ENCODE peak calls at places on chromosomes 4 and X, in four cellular contexts. B, K, V and P are unnamed samples.

GRCh38 chr4:6069845-6070709 is 51.8 kb upstream of the C4orf50 start:
- DNase-seq in V (no peak), K (no peak), B (no peak), P (no peak)

GRCh38 chr4:78691971-78692814 is 84.0 kb upstream of the BMP2K start:
- DNase-seq in B (no peak), K (no peak), V (no peak), P (no peak)

GRCh38 chr4:55768291-55768690 is 51.3 kb upstream of the EXOC1L start:
- DNase-seq in V (peak), B (peak), K (no peak), P (no peak)

GRCh38 chr4:156330436-156331031 is 376.9 kb upstream of the CTSO start:
- DNase-seq in B (no peak), V (no peak), K (no peak), P (peak)

GRCh38 chr4:54714631-54715030 is 56.9 kb downstream of the KIT start:
- DNase-seq in K (no peak), B (no peak), V (no peak), P (no peak)

GRCh38 chr4:7769936-7770674 is 169.6 kb downstream of the AFAP1 start:
- DNase-seq in V (peak), K (no peak), B (peak), P (peak)

GRCh38 chr4:140188975-140189374 is 35.0 kb upstream of the MAML3 start:
- DNase-seq in V (peak), K (no peak), B (peak), P (no peak)

GRCh38 chr4:154822775-154823174 is 41.7 kb downstream of the RBM46 start:
- DNase-seq in V (peak), K (no peak), B (peak), P (no peak)

GRCh38 chr4:146124023-146124680 is 51.4 kb upstream of the LSM6 start:
- DNase-seq in B (no peak), K (no peak), V (no peak), P (no peak)

GRCh38 chrX:10576777-10577444 is 43.5 kb downstream of the MID1 start:
- DNase-seq in K (no peak), B (no peak), V (no peak), P (no peak)

GRCh38 chr4:163866728-163867313 is 372.3 kb downstream of the TMA16 start:
- DNase-seq in V (peak), B (peak), K (no peak), P (no peak)

GRCh38 chr4:71974681-71975080 is 57.1 kb upstream of the NPFFR2 start:
- DNase-seq in V (peak), K (no peak), B (peak), P (no peak)

GRCh38 chrX:114615765-114616164 is 31.9 kb downstream of the HTR2C start:
- DNase-seq in B (no peak), K (no peak), V (no peak), P (no peak)

GRCh38 chr4:152458801-152459302 is 77.0 kb downstream of the FBXW7 start:
- DNase-seq in B (no peak), K (no peak), V (no peak), P (no peak)

GRCh38 chrX:38225093-38225492 is 4.4 kb upstream of the SRPX start:
- DNase-seq in K (no peak), B (no peak), V (no peak), P (no peak)

GRCh38 chrX:12159799-12160198 is 21.5 kb downstream of the FRMPD4 start:
- DNase-seq in K (no peak), B (no peak), V (no peak), P (no peak)

GRCh38 chr4:88674565-88674964 is 23.1 kb downstream of the NAP1L5 start:
- DNase-seq in B (no peak), V (peak), K (no peak), P (no peak)

GRCh38 chr4:26893491-26893890 is 32.9 kb downstream of the STIM2 start:
- DNase-seq in K (no peak), V (no peak), B (no peak), P (no peak)

GRCh38 chr4:55545681-55546632 is 752 bp downstream of the CLOCK start:
- DNase-seq in K (peak), V (peak), B (peak), P (peak)

GRCh38 chr4:166012129-166013078 is 139.4 kb downstream of the TLL1 start:
- DNase-seq in V (peak), K (no peak), B (peak), P (peak)

GRCh38 chr4:111410571-111410970 is 734.7 kb upstream of the FAM241A start:
- DNase-seq in B (no peak), V (no peak), K (no peak), P (no peak)

GRCh38 chr4:37892641-37893040 is 1.8 kb downstream of the TBC1D1 start:
- DNase-seq in B (no peak), V (no peak), K (no peak), P (no peak)

GRCh38 chr4:15010038-15010585 is 7.8 kb downstream of the CPEB2 start:
- DNase-seq in V (no peak), B (no peak), K (no peak), P (peak)

GRCh38 chr4:110208419-110208818 is 10.0 kb upstream of the ELOVL6 start:
- DNase-seq in K (no peak), B (no peak), V (no peak), P (peak)

GRCh38 chrX:21374163-21374993 is at the start of gene CNKSR2:
- DNase-seq in K (peak), V (peak), B (no peak), P (peak)
- H3K27ac ChIP-seq in K (peak), V (no peak), B (no peak), P (no peak)

GRCh38 chrX:23883737-23884354 is 23.9 kb downstream of the APOO start:
- DNase-seq in B (peak), K (no peak), V (peak), P (peak)
- H3K27ac ChIP-seq in B (peak), K (no peak), V (peak), P (peak)

GRCh38 chrX:53084043-53084570 is 1.9 kb downstream of the TSPYL2 start:
- DNase-seq in V (no peak), K (no peak), B (no peak), P (no peak)

GRCh38 chrX:53078943-53079342 is 3.2 kb upstream of the TSPYL2 start:
- DNase-seq in K (no peak), B (no peak), V (no peak), P (no peak)

GRCh38 chrX:53081925-53082772 is at the start of gene TSPYL2:
- DNase-seq in V (peak), B (peak), K (peak), P (peak)

GRCh38 chrX:53082773-53083616 is 828 bp downstream of the TSPYL2 start:
- DNase-seq in K (no peak), V (no peak), B (no peak), P (no peak)

GRCh38 chrX:53080628-53081580 is 1.3 kb upstream of the TSPYL2 start:
- DNase-seq in K (no peak), V (no peak), B (no peak), P (no peak)
- H3K27ac ChIP-seq in K (peak), V (no peak), B (peak), P (no peak)

DNA sequence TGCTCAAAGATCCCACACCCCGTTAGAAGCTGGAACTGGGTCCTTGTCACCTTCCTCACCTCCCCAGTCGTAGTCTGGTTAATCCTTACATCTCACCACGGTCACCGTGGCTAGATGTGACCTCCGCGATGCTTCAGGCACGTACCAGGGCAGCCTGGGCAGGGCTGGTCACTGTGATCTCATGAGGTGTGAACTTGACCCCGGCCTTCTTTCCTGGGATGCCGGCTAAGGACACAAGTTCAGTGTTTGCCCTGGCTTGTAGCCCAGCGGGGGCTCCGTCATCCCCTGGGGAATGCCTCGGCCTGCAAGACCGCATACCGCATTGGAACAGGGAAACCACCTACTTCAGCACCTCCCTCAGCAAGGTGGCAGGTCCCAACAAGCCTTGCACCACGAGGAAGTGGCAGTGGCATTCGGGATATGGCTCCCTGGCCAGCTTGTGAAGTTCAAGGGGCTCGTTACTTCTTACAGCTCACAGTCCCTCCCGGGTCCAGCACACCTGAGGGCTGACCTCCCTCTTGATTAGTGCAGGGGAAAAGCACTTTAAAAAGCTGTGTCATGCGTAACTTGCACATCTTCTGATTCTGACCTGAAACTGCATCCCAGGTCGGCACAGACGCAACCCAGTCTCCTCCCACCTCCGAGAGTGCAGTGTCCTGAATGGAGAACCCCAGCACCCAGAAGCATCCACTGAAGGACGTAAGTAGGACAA is 25.9 kb downstream of the NOP14 start:
- DNase-seq in V (peak), B (peak), K (no peak), P (no peak)
- H3K27ac ChIP-seq in V (peak), B (peak), K (no peak), P (no peak)

GRCh38 chr4:17310269-17310652 is 201.6 kb downstream of the QDPR start:
- DNase-seq in K (no peak), B (no peak), V (no peak), P (no peak)
- H3K27ac ChIP-seq in K (no peak), B (no peak), V (no peak), P (no peak)

GRCh38 chr4:17085416-17085815 is 187.0 kb upstream of the LDB2 start:
- DNase-seq in V (no peak), K (no peak), B (no peak), P (no peak)

GRCh38 chr4:17077105-17077504 is 178.7 kb upstream of the LDB2 start:
- DNase-seq in K (no peak), B (no peak), V (no peak), P (no peak)

GRCh38 chr4:17081157-17081556 is 182.7 kb upstream of the LDB2 start:
- DNase-seq in V (no peak), K (no peak), B (no peak), P (no peak)

GRCh38 chr4:17082186-17082585 is 183.7 kb upstream of the LDB2 start:
- DNase-seq in V (no peak), K (no peak), B (no peak), P (no peak)
- H3K27ac ChIP-seq in V (no peak), K (no peak), B (no peak), P (no peak)